ENCODE peak calls at places on chromosome 10, in ten cellular contexts. C is GM19239; D is upper lobe of right lung; U is hypothalamus; L is stimulated activated CD4-positive, alpha-beta T cell treated with anti-CD3 and anti-CD28 coated beads, Interleukin-4, amount 100 ng/mL, for 4 hours; P is HEK293T; E is DMS79 treated with DMSO at 0.1 percent for 48 hours; R is 8988T; Q is activated CD4-positive, alpha-beta T cell treated with anti-CD3 and anti-CD28 coated beads, Interleukin-2, amount 50 U/mL, for 4 hours; Y is AG20443. K is an unnamed sample.

GRCh38 chr10:97898429-97898828 is 48.8 kb downstream of the GOLGA7B start:
- DNase-seq in D (no peak), Y (no peak), Q (no peak), R (no peak), U (no peak), L (no peak), C (no peak), E (peak), P (no peak), K (no peak)

GRCh38 chr10:70162157-70162891 is 8.0 kb downstream of the SAR1A start:
- DNase-seq in D (no peak), L (no peak), C (no peak), Q (no peak), R (no peak), Y (no peak), E (no peak), P (no peak), U (no peak), K (no peak)

GRCh38 chr10:1712944-1713671 is 24.2 kb downstream of the ADARB2 start:
- DNase-seq in U (no peak), C (no peak), E (no peak), D (no peak), Q (no peak), L (no peak), Y (no peak), R (no peak), P (no peak), K (no peak)

GRCh38 chr10:114694735-114695134 is 36.7 kb upstream of the ABLIM1 start:
- DNase-seq in C (peak), P (peak), Y (peak), E (no peak), R (no peak), L (peak), U (no peak), Q (peak), D (no peak), K (no peak)

GRCh38 chr10:47025540-47026300 is 114.5 kb downstream of the PTPN20 start:
- DNase-seq in R (peak), Q (no peak), C (no peak), P (no peak), D (peak), Y (peak), U (no peak), L (no peak), E (no peak), K (no peak)

GRCh38 chr10:122911889-122912484 is 1.6 kb downstream of the FAM24A start:
- DNase-seq in U (no peak), L (peak), D (no peak), E (no peak), Q (peak), C (peak), R (peak), Y (peak), P (peak), K (peak)

GRCh38 chr10:128125416-128125943 is 743 bp downstream of the MKI67 start:
- DNase-seq in P (no peak), L (no peak), E (no peak), R (no peak), C (no peak), U (no peak), Y (peak), Q (no peak), D (no peak), K (no peak)

GRCh38 chr10:82377608-82378007 is 502.6 kb downstream of the NRG3 start:
- DNase-seq in Q (no peak), D (no peak), E (no peak), L (no peak), C (no peak), P (no peak), Y (no peak), U (no peak), R (no peak), K (no peak)

GRCh38 chr10:17101257-17101909 is 28.2 kb downstream of the CUBN start:
- DNase-seq in R (no peak), Q (no peak), Y (no peak), C (no peak), P (no peak), D (no peak), U (no peak), E (peak), L (no peak), K (no peak)

GRCh38 chr10:20233423-20233822 is 417.2 kb downstream of the PLXDC2 start:
- DNase-seq in Y (no peak), R (no peak), C (no peak), E (no peak), P (no peak), Q (no peak), D (no peak), L (no peak), U (no peak), K (no peak)

GRCh38 chr10:129758591-129759021 is 205.5 kb downstream of the EBF3 start:
- DNase-seq in P (no peak), E (no peak), U (no peak), Q (no peak), R (no peak), C (no peak), L (no peak), Y (no peak), D (no peak), K (no peak)

GRCh38 chr10:46096426-46096825 is 50.4 kb upstream of the MSMB start:
- DNase-seq in Y (peak), E (no peak), L (no peak), R (no peak), Q (no peak), P (no peak), U (no peak), C (no peak), D (no peak), K (no peak)

GRCh38 chr10:21299330-21299729 is 226.2 kb downstream of the SKIDA1 start:
- DNase-seq in Y (no peak), E (no peak), C (no peak), D (no peak), P (no peak), Q (no peak), R (no peak), U (no peak), L (no peak), K (no peak)

K was measured in stimulated activated CD8-positive, alpha-beta memory T cell treated with anti-CD3 and anti-CD28 coated beads, Interleukin-12 subunit alpha, Interleukin-12 subunit beta, amount 100 ng/mL, for 1 hour.